ENCODE peak calls at places on chromosomes 7 and 10, in ten cellular contexts. One of them, this sample, is unnamed.

GRCh38 chr10:131143425-131144165 is 167.9 kb downstream of the TCERG1L start:
- DNase-seq in activated gamma-delta T cell treated with Interleukin-2 at 50 U/mL for 16 hours: no peak
- DNase-seq in dorsolateral prefrontal cortex: peak; percentile 22
- DNase-seq in activated CD8-positive, alpha-beta memory T cell treated with anti-CD3 and anti-CD28 coated beads, Interleukin-2, amount 50 U/mL, for 48 hours: no peak
- DNase-seq in A549: no peak
- DNase-seq in NCI-H1092 treated with DMSO at 0.1 percent for 48 hours: no peak
- DNase-seq in transverse colon: no peak
- DNase-seq in stimulated activated CD4-positive, alpha-beta T cell treated with anti-CD3 and anti-CD28 coated beads, Interleukin-2, amount 100 ng/mL, for 48 hours: no peak
- DNase-seq in mesenteric fat pad: no peak
- DNase-seq in cerebellum: no peak
- DNase-seq in this sample: no peak

GRCh38 chr7:129607471-129608120 is 3.9 kb upstream of the NRF1 start:
- DNase-seq in mesenteric fat pad: no peak
- DNase-seq in NCI-H1092 treated with DMSO at 0.1 percent for 48 hours: no peak
- DNase-seq in activated CD8-positive, alpha-beta memory T cell treated with anti-CD3 and anti-CD28 coated beads, Interleukin-2, amount 50 U/mL, for 48 hours: peak; percentile 67
- DNase-seq in activated gamma-delta T cell treated with Interleukin-2 at 50 U/mL for 16 hours: peak; percentile 42
- DNase-seq in A549: peak; percentile 63
- DNase-seq in stimulated activated CD4-positive, alpha-beta T cell treated with anti-CD3 and anti-CD28 coated beads, Interleukin-2, amount 100 ng/mL, for 48 hours: peak; percentile 38
- DNase-seq in transverse colon: peak; percentile 45
- DNase-seq in dorsolateral prefrontal cortex: no peak
- DNase-seq in cerebellum: no peak
- DNase-seq in this sample: peak; percentile 20

GRCh38 chr7:43876976-43877745 is 7.8 kb upstream of the MRPS24 start:
- DNase-seq in mesenteric fat pad: no peak
- DNase-seq in cerebellum: no peak
- DNase-seq in activated gamma-delta T cell treated with Interleukin-2 at 50 U/mL for 16 hours: no peak
- DNase-seq in dorsolateral prefrontal cortex: no peak
- DNase-seq in transverse colon: no peak
- DNase-seq in stimulated activated CD4-positive, alpha-beta T cell treated with anti-CD3 and anti-CD28 coated beads, Interleukin-2, amount 100 ng/mL, for 48 hours: no peak
- DNase-seq in NCI-H1092 treated with DMSO at 0.1 percent for 48 hours: no peak
- DNase-seq in A549: no peak
- DNase-seq in activated CD8-positive, alpha-beta memory T cell treated with anti-CD3 and anti-CD28 coated beads, Interleukin-2, amount 50 U/mL, for 48 hours: no peak
- DNase-seq in this sample: no peak

GRCh38 chr7:25353744-25354143 is 125.5 kb upstream of the NPVF start:
- DNase-seq in NCI-H1092 treated with DMSO at 0.1 percent for 48 hours: no peak
- DNase-seq in dorsolateral prefrontal cortex: no peak
- DNase-seq in stimulated activated CD4-positive, alpha-beta T cell treated with anti-CD3 and anti-CD28 coated beads, Interleukin-2, amount 100 ng/mL, for 48 hours: no peak
- DNase-seq in activated CD8-positive, alpha-beta memory T cell treated with anti-CD3 and anti-CD28 coated beads, Interleukin-2, amount 50 U/mL, for 48 hours: no peak
- DNase-seq in transverse colon: no peak
- DNase-seq in mesenteric fat pad: no peak
- DNase-seq in A549: no peak
- DNase-seq in activated gamma-delta T cell treated with Interleukin-2 at 50 U/mL for 16 hours: no peak
- DNase-seq in cerebellum: no peak
- DNase-seq in this sample: no peak

GRCh38 chr7:11237742-11238141 is 264.1 kb downstream of the PHF14 start:
- DNase-seq in activated CD8-positive, alpha-beta memory T cell treated with anti-CD3 and anti-CD28 coated beads, Interleukin-2, amount 50 U/mL, for 48 hours: no peak
- DNase-seq in stimulated activated CD4-positive, alpha-beta T cell treated with anti-CD3 and anti-CD28 coated beads, Interleukin-2, amount 100 ng/mL, for 48 hours: no peak
- DNase-seq in transverse colon: no peak
- DNase-seq in A549: no peak
- DNase-seq in cerebellum: no peak
- DNase-seq in mesenteric fat pad: no peak
- DNase-seq in dorsolateral prefrontal cortex: no peak
- DNase-seq in activated gamma-delta T cell treated with Interleukin-2 at 50 U/mL for 16 hours: no peak
- DNase-seq in NCI-H1092 treated with DMSO at 0.1 percent for 48 hours: no peak
- DNase-seq in this sample: no peak

GRCh38 chr7:151793531-151793935 is 83.4 kb downstream of the PRKAG2 start:
- DNase-seq in mesenteric fat pad: no peak
- DNase-seq in cerebellum: no peak
- DNase-seq in transverse colon: no peak
- DNase-seq in activated gamma-delta T cell treated with Interleukin-2 at 50 U/mL for 16 hours: no peak
- DNase-seq in dorsolateral prefrontal cortex: peak; percentile 37
- DNase-seq in A549: no peak
- DNase-seq in activated CD8-positive, alpha-beta memory T cell treated with anti-CD3 and anti-CD28 coated beads, Interleukin-2, amount 50 U/mL, for 48 hours: no peak
- DNase-seq in stimulated activated CD4-positive, alpha-beta T cell treated with anti-CD3 and anti-CD28 coated beads, Interleukin-2, amount 100 ng/mL, for 48 hours: no peak
- DNase-seq in NCI-H1092 treated with DMSO at 0.1 percent for 48 hours: no peak
- DNase-seq in this sample: no peak

GRCh38 chr7:1197997-1198632 is 34.6 kb upstream of the UNCX start:
- DNase-seq in activated CD8-positive, alpha-beta memory T cell treated with anti-CD3 and anti-CD28 coated beads, Interleukin-2, amount 50 U/mL, for 48 hours: no peak
- DNase-seq in cerebellum: no peak
- DNase-seq in NCI-H1092 treated with DMSO at 0.1 percent for 48 hours: no peak
- DNase-seq in stimulated activated CD4-positive, alpha-beta T cell treated with anti-CD3 and anti-CD28 coated beads, Interleukin-2, amount 100 ng/mL, for 48 hours: no peak
- DNase-seq in activated gamma-delta T cell treated with Interleukin-2 at 50 U/mL for 16 hours: no peak
- DNase-seq in A549: peak; percentile 31
- DNase-seq in mesenteric fat pad: no peak
- DNase-seq in dorsolateral prefrontal cortex: no peak
- DNase-seq in transverse colon: no peak
- DNase-seq in this sample: no peak

GRCh38 chr7:72437610-72438009 is 25.5 kb upstream of the CALN1 start:
- DNase-seq in mesenteric fat pad: no peak
- DNase-seq in A549: no peak
- DNase-seq in activated CD8-positive, alpha-beta memory T cell treated with anti-CD3 and anti-CD28 coated beads, Interleukin-2, amount 50 U/mL, for 48 hours: no peak
- DNase-seq in dorsolateral prefrontal cortex: no peak
- DNase-seq in activated gamma-delta T cell treated with Interleukin-2 at 50 U/mL for 16 hours: no peak
- DNase-seq in transverse colon: no peak
- DNase-seq in NCI-H1092 treated with DMSO at 0.1 percent for 48 hours: no peak
- DNase-seq in cerebellum: no peak
- DNase-seq in stimulated activated CD4-positive, alpha-beta T cell treated with anti-CD3 and anti-CD28 coated beads, Interleukin-2, amount 100 ng/mL, for 48 hours: no peak
- DNase-seq in this sample: no peak

This sample was measured in mucosa of gallbladder.